ENCODE peak calls at places on chromosomes 6 and 20, in ten cellular contexts. F is NCI-H1436; E is heart left ventricle; O is MV-4-11; R is mesothelial cell of epicardium; K is iris pigment epithelial cell; B is CD4-positive, alpha-beta memory T cell; Y is COR-L47; D is OCI-LY7; Z is adrenal gland. U is an unnamed sample.

GRCh38 chr6:42449917-42450313 is 1.8 kb downstream of the TRERF1 start:
- DNase-seq in K (peak; percentile 26), Y (no peak), R (no peak), O (no peak), Z (no peak), F (no peak), E (no peak), B (no peak), D (no peak), U (no peak)

GRCh38 chr6:137722749-137723272 is 144.2 kb upstream of the TNFAIP3 start:
- DNase-seq in F (no peak), Y (no peak), Z (no peak), B (no peak), R (no peak), D (no peak), O (peak; percentile 76), K (peak; percentile 42), E (no peak), U (no peak)

GRCh38 chr20:47360489-47361267 is 4.2 kb upstream of the ZMYND8 start:
- DNase-seq in O (peak; percentile 24), R (peak; percentile 81), K (peak; percentile 97), Y (peak; percentile 76), D (no peak), F (peak; percentile 78), E (peak; percentile 97), B (no peak), Z (peak; percentile 93), U (peak; percentile 85)

GRCh38 chr6:33588894-33589293 is 8.8 kb upstream of the BAK1 start:
- DNase-seq in O (no peak), R (no peak), E (no peak), Z (no peak), D (no peak), F (no peak), Y (no peak), K (no peak), B (no peak), U (peak; percentile 59)

GRCh38 chr6:142592876-142593275 is 291.1 kb downstream of the ADGRG6 start:
- DNase-seq in D (no peak), E (no peak), O (no peak), R (no peak), Y (no peak), B (no peak), K (peak; percentile 1), Z (no peak), F (no peak), U (no peak)

GRCh38 chr20:11917663-11918062 is at the start of gene BTBD3:
- DNase-seq in B (no peak), O (no peak), Y (peak; percentile 86), F (peak; percentile 42), Z (peak; percentile 81), D (no peak), K (peak; percentile 82), R (no peak), E (peak; percentile 73), U (no peak)

GRCh38 chr6:138622967-138623366 is 123.7 kb upstream of the NHSL1 start:
- DNase-seq in Y (no peak), Z (no peak), E (no peak), D (no peak), K (no peak), F (no peak), R (no peak), B (no peak), O (no peak), U (no peak)

GRCh38 chr6:41694815-41695536 is 40.4 kb downstream of the TFEB start:
- DNase-seq in Y (no peak), K (peak; percentile 55), B (no peak), R (no peak), D (no peak), E (no peak), O (no peak), F (no peak), Z (no peak), U (no peak)

GRCh38 chr6:33206864-33207568 is 1.3 kb upstream of the RING1 start:
- DNase-seq in O (no peak), K (no peak), R (no peak), D (no peak), F (no peak), Z (peak; percentile 79), E (no peak), Y (no peak), B (no peak), U (no peak)

GRCh38 chr6:119273799-119274595 is 75.6 kb downstream of the MAN1A1 start:
- DNase-seq in Z (no peak), E (no peak), R (no peak), B (no peak), K (peak; percentile 42), F (no peak), Y (no peak), O (no peak), D (no peak), U (no peak)

GRCh38 chr6:114087496-114087895 is 116.5 kb upstream of the HDAC2 start:
- DNase-seq in R (no peak), K (no peak), Y (no peak), E (no peak), D (no peak), Z (no peak), B (no peak), F (no peak), O (no peak), U (no peak)

GRCh38 chr20:38229376-38230252 is 30.9 kb downstream of the KIAA1755 start:
- DNase-seq in Y (no peak), D (no peak), R (no peak), O (peak; percentile 31), Z (no peak), B (no peak), F (peak; percentile 0), E (peak; percentile 17), K (no peak), U (no peak)

GRCh38 chr6:161508341-161508740 is 234.5 kb upstream of the AGPAT4 start:
- DNase-seq in O (no peak), D (no peak), Y (no peak), F (no peak), R (no peak), K (no peak), Z (no peak), E (no peak), B (no peak), U (no peak)

GRCh38 chr20:57038608-57039440 is 227.6 kb downstream of the BMP7 start:
- DNase-seq in Z (no peak), R (no peak), F (no peak), B (no peak), Y (no peak), E (no peak), O (no peak), K (no peak), D (no peak), U (no peak)

GRCh38 chr6:53483423-53484353 is 61.2 kb downstream of the GCLC start:
- DNase-seq in F (no peak), Z (peak; percentile 73), O (no peak), K (peak; percentile 19), B (no peak), Y (no peak), E (peak; percentile 66), D (peak; percentile 7), R (no peak), U (peak; percentile 66)

GRCh38 chr6:51846531-51846930 is 240.9 kb downstream of the PKHD1 start:
- DNase-seq in Z (no peak), F (no peak), E (no peak), R (no peak), B (no peak), D (no peak), K (no peak), O (no peak), Y (no peak), U (no peak)

GRCh38 chr20:4064118-4064962 is 49.0 kb upstream of the RNF24 start:
- DNase-seq in Y (peak; percentile 9), B (no peak), K (peak; percentile 83), F (no peak), R (peak; percentile 85), E (peak; percentile 95), Z (peak; percentile 92), O (peak; percentile 88), D (no peak), U (peak; percentile 94)

GRCh38 chr6:116020738-116021137 is 40.0 kb downstream of the FRK start:
- DNase-seq in B (no peak), E (no peak), Z (no peak), O (no peak), D (no peak), Y (no peak), K (no peak), F (no peak), R (no peak), U (no peak)

GRCh38 chr20:57432874-57433491 is 41.8 kb downstream of the RBM38 start:
- DNase-seq in F (no peak), K (no peak), B (peak; percentile 77), E (peak; percentile 83), Z (no peak), R (no peak), O (peak; percentile 98), D (peak; percentile 92), Y (no peak), U (no peak)

GRCh38 chr6:28977351-28978136 is 27.6 kb downstream of the ZNF311 start:
- DNase-seq in D (no peak), Y (no peak), K (peak; percentile 72), O (peak; percentile 77), F (no peak), B (no peak), R (no peak), E (peak; percentile 37), Z (no peak), U (no peak)

GRCh38 chr20:6812530-6812929 is 45.0 kb downstream of the BMP2 start:
- DNase-seq in E (no peak), D (no peak), Y (no peak), K (no peak), B (no peak), F (no peak), Z (no peak), O (no peak), R (no peak), U (no peak)

GRCh38 chr6:11722805-11723631 is 55.6 kb downstream of the ADTRP start:
- DNase-seq in K (no peak), D (no peak), R (no peak), O (no peak), E (no peak), F (no peak), B (peak; percentile 33), Y (no peak), Z (no peak), U (no peak)

GRCh38 chr20:51008718-51009117 is 14.2 kb downstream of the KCNG1 start:
- DNase-seq in D (no peak), Z (no peak), R (no peak), B (no peak), F (no peak), E (no peak), Y (no peak), O (no peak), K (no peak), U (no peak)

GRCh38 chr6:50663806-50664205 is 49.5 kb upstream of the TFAP2D start:
- DNase-seq in E (no peak), R (no peak), F (no peak), O (no peak), Z (no peak), D (no peak), K (no peak), B (no peak), Y (no peak), U (no peak)

GRCh38 chr6:116010400-116011095 is 50.1 kb downstream of the FRK start:
- DNase-seq in B (peak; percentile 20), O (peak; percentile 40), F (peak; percentile 56), D (peak; percentile 67), K (peak; percentile 75), Z (peak; percentile 77), Y (peak; percentile 31), R (peak; percentile 66), E (peak; percentile 73), U (peak; percentile 70)

GRCh38 chr6:119669228-119669627 is 319.7 kb upstream of the MAN1A1 start:
- DNase-seq in Y (no peak), E (no peak), B (no peak), R (no peak), Z (no peak), F (no peak), D (no peak), K (no peak), O (peak; percentile 57), U (no peak)

GRCh38 chr6:42118162-42119001 is 24.0 kb downstream of the C6orf132 start:
- DNase-seq in R (no peak), Y (no peak), F (no peak), Z (peak; percentile 62), O (no peak), D (no peak), K (no peak), E (peak; percentile 72), B (no peak), U (no peak)

GRCh38 chr20:58794510-58795180 is 56.1 kb downstream of the GNAS-AS1 start:
- DNase-seq in Y (no peak), O (no peak), E (no peak), F (no peak), K (no peak), B (no peak), R (no peak), D (no peak), Z (no peak), U (no peak)